ENCODE peak calls at places on chromosomes 1 and 21, in ten cellular contexts. One of them, this sample, is unnamed.
A peak's percentile ranks its signal among the peaks of the same experiment; 100 is the strongest.

GRCh38 chr1:164565356-164565755 is 6.4 kb downstream of the PBX1 start:
- DNase-seq in NCI-H1436: no peak
- DNase-seq in PC-3: no peak
- DNase-seq in activated gamma-delta T cell treated with anti-CD3 and anti-CD28 coated beads, Interleukin-2, amount 50 U/mL, for 16 hours: no peak
- DNase-seq in neural crest cell: no peak
- DNase-seq in stimulated activated CD8-positive, alpha-beta memory T cell treated with anti-CD3 and anti-CD28 coated beads, Interleukin-15, amount 100 ng/mL, for 48 hours: no peak
- DNase-seq in NCI-H774: no peak
- DNase-seq in midbrain: no peak
- DNase-seq in activated T-cell treated with anti-CD3 and anti-CD28 coated beads for 4 hours: no peak
- DNase-seq in upper lobe of right lung: no peak
- DNase-seq in this sample: no peak

GRCh38 chr1:15448877-15449462 is 7.6 kb upstream of the CELA2A start:
- DNase-seq in NCI-H1436: no peak
- DNase-seq in PC-3: no peak
- DNase-seq in activated gamma-delta T cell treated with anti-CD3 and anti-CD28 coated beads, Interleukin-2, amount 50 U/mL, for 16 hours: no peak
- DNase-seq in neural crest cell: no peak
- DNase-seq in stimulated activated CD8-positive, alpha-beta memory T cell treated with anti-CD3 and anti-CD28 coated beads, Interleukin-15, amount 100 ng/mL, for 48 hours: no peak
- DNase-seq in NCI-H774: no peak
- DNase-seq in midbrain: no peak
- DNase-seq in activated T-cell treated with anti-CD3 and anti-CD28 coated beads for 4 hours: no peak
- DNase-seq in upper lobe of right lung: no peak
- DNase-seq in this sample: no peak

GRCh38 chr1:202959276-202959620 is 1.1 kb upstream of the ADIPOR1 start:
- DNase-seq in NCI-H1436: peak; percentile 6
- DNase-seq in PC-3: peak; percentile 94
- DNase-seq in activated gamma-delta T cell treated with anti-CD3 and anti-CD28 coated beads, Interleukin-2, amount 50 U/mL, for 16 hours: no peak
- DNase-seq in neural crest cell: no peak
- DNase-seq in stimulated activated CD8-positive, alpha-beta memory T cell treated with anti-CD3 and anti-CD28 coated beads, Interleukin-15, amount 100 ng/mL, for 48 hours: no peak
- DNase-seq in NCI-H774: no peak
- DNase-seq in midbrain: no peak
- DNase-seq in activated T-cell treated with anti-CD3 and anti-CD28 coated beads for 4 hours: no peak
- DNase-seq in upper lobe of right lung: no peak
- DNase-seq in this sample: no peak

GRCh38 chr1:80417651-80418050 is 1383.1 kb upstream of the ADGRL2 start:
- DNase-seq in NCI-H1436: no peak
- DNase-seq in PC-3: peak; percentile 1
- DNase-seq in activated gamma-delta T cell treated with anti-CD3 and anti-CD28 coated beads, Interleukin-2, amount 50 U/mL, for 16 hours: no peak
- DNase-seq in neural crest cell: no peak
- DNase-seq in stimulated activated CD8-positive, alpha-beta memory T cell treated with anti-CD3 and anti-CD28 coated beads, Interleukin-15, amount 100 ng/mL, for 48 hours: no peak
- DNase-seq in NCI-H774: no peak
- DNase-seq in midbrain: no peak
- DNase-seq in activated T-cell treated with anti-CD3 and anti-CD28 coated beads for 4 hours: no peak
- DNase-seq in upper lobe of right lung: no peak
- DNase-seq in this sample: no peak

GRCh38 chr1:25813734-25814471 is 5.9 kb upstream of the MTFR1L start:
- DNase-seq in NCI-H1436: no peak
- DNase-seq in PC-3: no peak
- DNase-seq in activated gamma-delta T cell treated with anti-CD3 and anti-CD28 coated beads, Interleukin-2, amount 50 U/mL, for 16 hours: no peak
- DNase-seq in neural crest cell: no peak
- DNase-seq in stimulated activated CD8-positive, alpha-beta memory T cell treated with anti-CD3 and anti-CD28 coated beads, Interleukin-15, amount 100 ng/mL, for 48 hours: no peak
- DNase-seq in NCI-H774: no peak
- DNase-seq in midbrain: no peak
- DNase-seq in activated T-cell treated with anti-CD3 and anti-CD28 coated beads for 4 hours: no peak
- DNase-seq in upper lobe of right lung: peak; percentile 54
- DNase-seq in this sample: no peak

GRCh38 chr1:206560021-206560716 is 52.1 kb downstream of the EIF2D start:
- DNase-seq in NCI-H1436: no peak
- DNase-seq in PC-3: no peak
- DNase-seq in activated gamma-delta T cell treated with anti-CD3 and anti-CD28 coated beads, Interleukin-2, amount 50 U/mL, for 16 hours: no peak
- DNase-seq in neural crest cell: no peak
- DNase-seq in stimulated activated CD8-positive, alpha-beta memory T cell treated with anti-CD3 and anti-CD28 coated beads, Interleukin-15, amount 100 ng/mL, for 48 hours: no peak
- DNase-seq in NCI-H774: no peak
- DNase-seq in midbrain: no peak
- DNase-seq in activated T-cell treated with anti-CD3 and anti-CD28 coated beads for 4 hours: no peak
- DNase-seq in upper lobe of right lung: no peak
- DNase-seq in this sample: no peak

GRCh38 chr21:35932232-35932911 is 128.0 kb downstream of the SETD4 start:
- DNase-seq in NCI-H1436: no peak
- DNase-seq in PC-3: peak; percentile 90
- DNase-seq in activated gamma-delta T cell treated with anti-CD3 and anti-CD28 coated beads, Interleukin-2, amount 50 U/mL, for 16 hours: no peak
- DNase-seq in neural crest cell: no peak
- DNase-seq in stimulated activated CD8-positive, alpha-beta memory T cell treated with anti-CD3 and anti-CD28 coated beads, Interleukin-15, amount 100 ng/mL, for 48 hours: no peak
- DNase-seq in NCI-H774: no peak
- DNase-seq in midbrain: peak; percentile 63
- DNase-seq in activated T-cell treated with anti-CD3 and anti-CD28 coated beads for 4 hours: no peak
- DNase-seq in upper lobe of right lung: no peak
- DNase-seq in this sample: no peak

GRCh38 chr1:231165371-231165770 is 3.5 kb downstream of the TRIM67 start:
- DNase-seq in NCI-H1436: no peak
- DNase-seq in PC-3: peak; percentile 12
- DNase-seq in activated gamma-delta T cell treated with anti-CD3 and anti-CD28 coated beads, Interleukin-2, amount 50 U/mL, for 16 hours: no peak
- DNase-seq in neural crest cell: no peak
- DNase-seq in stimulated activated CD8-positive, alpha-beta memory T cell treated with anti-CD3 and anti-CD28 coated beads, Interleukin-15, amount 100 ng/mL, for 48 hours: no peak
- DNase-seq in NCI-H774: no peak
- DNase-seq in midbrain: no peak
- DNase-seq in activated T-cell treated with anti-CD3 and anti-CD28 coated beads for 4 hours: no peak
- DNase-seq in upper lobe of right lung: no peak
- DNase-seq in this sample: no peak

GRCh38 chr1:23101101-23101827 is 67.4 kb downstream of the LUZP1 start:
- DNase-seq in NCI-H1436: no peak
- DNase-seq in PC-3: peak; percentile 30
- DNase-seq in activated gamma-delta T cell treated with anti-CD3 and anti-CD28 coated beads, Interleukin-2, amount 50 U/mL, for 16 hours: no peak
- DNase-seq in neural crest cell: no peak
- DNase-seq in stimulated activated CD8-positive, alpha-beta memory T cell treated with anti-CD3 and anti-CD28 coated beads, Interleukin-15, amount 100 ng/mL, for 48 hours: no peak
- DNase-seq in NCI-H774: no peak
- DNase-seq in midbrain: no peak
- DNase-seq in activated T-cell treated with anti-CD3 and anti-CD28 coated beads for 4 hours: no peak
- DNase-seq in upper lobe of right lung: no peak
- DNase-seq in this sample: no peak

GRCh38 chr1:110176299-110176956 is 26.1 kb downstream of the SLC6A17 start:
- DNase-seq in NCI-H1436: peak; percentile 76
- DNase-seq in PC-3: no peak
- DNase-seq in activated gamma-delta T cell treated with anti-CD3 and anti-CD28 coated beads, Interleukin-2, amount 50 U/mL, for 16 hours: no peak
- DNase-seq in neural crest cell: no peak
- DNase-seq in stimulated activated CD8-positive, alpha-beta memory T cell treated with anti-CD3 and anti-CD28 coated beads, Interleukin-15, amount 100 ng/mL, for 48 hours: no peak
- DNase-seq in NCI-H774: peak; percentile 50
- DNase-seq in midbrain: no peak
- DNase-seq in activated T-cell treated with anti-CD3 and anti-CD28 coated beads for 4 hours: no peak
- DNase-seq in upper lobe of right lung: no peak
- DNase-seq in this sample: no peak

GRCh38 chr1:115624859-115625258 is 16.9 kb upstream of the VANGL1 start:
- DNase-seq in NCI-H1436: no peak
- DNase-seq in PC-3: peak; percentile 30
- DNase-seq in activated gamma-delta T cell treated with anti-CD3 and anti-CD28 coated beads, Interleukin-2, amount 50 U/mL, for 16 hours: no peak
- DNase-seq in neural crest cell: no peak
- DNase-seq in stimulated activated CD8-positive, alpha-beta memory T cell treated with anti-CD3 and anti-CD28 coated beads, Interleukin-15, amount 100 ng/mL, for 48 hours: no peak
- DNase-seq in NCI-H774: no peak
- DNase-seq in midbrain: no peak
- DNase-seq in activated T-cell treated with anti-CD3 and anti-CD28 coated beads for 4 hours: no peak
- DNase-seq in upper lobe of right lung: no peak
- DNase-seq in this sample: no peak

GRCh38 chr21:26391166-26391565 is 181.9 kb downstream of the CYYR1 start:
- DNase-seq in NCI-H1436: no peak
- DNase-seq in PC-3: peak; percentile 43
- DNase-seq in activated gamma-delta T cell treated with anti-CD3 and anti-CD28 coated beads, Interleukin-2, amount 50 U/mL, for 16 hours: no peak
- DNase-seq in neural crest cell: no peak
- DNase-seq in stimulated activated CD8-positive, alpha-beta memory T cell treated with anti-CD3 and anti-CD28 coated beads, Interleukin-15, amount 100 ng/mL, for 48 hours: no peak
- DNase-seq in NCI-H774: no peak
- DNase-seq in midbrain: no peak
- DNase-seq in activated T-cell treated with anti-CD3 and anti-CD28 coated beads for 4 hours: no peak
- DNase-seq in upper lobe of right lung: no peak
- DNase-seq in this sample: no peak